ENCODE peak calls at places on chromosomes 1 and 21, in six cellular contexts. One of them, this sample, is unnamed.

GRCh38 chr21:23394458-23394857 is 2212.8 kb downstream of the MRPL39 start:
- DNase-seq in suprapubic skin: no peak
- DNase-seq in thoracic aorta: no peak
- DNase-seq in cardiac fibroblast: no peak
- DNase-seq in cardiac muscle cell: no peak
- DNase-seq in right lobe of liver: no peak
- DNase-seq in this sample: no peak

GRCh38 chr1:58939146-58939545 is 155.3 kb upstream of the JUN start:
- DNase-seq in suprapubic skin: no peak
- DNase-seq in cardiac muscle cell: no peak
- DNase-seq in thoracic aorta: no peak
- DNase-seq in right lobe of liver: no peak
- DNase-seq in cardiac fibroblast: no peak
- DNase-seq in this sample: no peak

GRCh38 chr1:167601442-167602380 is 28.3 kb upstream of the RCSD1 start:
- DNase-seq in cardiac muscle cell: peak; percentile 40
- DNase-seq in suprapubic skin: peak; percentile 65
- DNase-seq in right lobe of liver: peak; percentile 58
- DNase-seq in thoracic aorta: no peak
- DNase-seq in cardiac fibroblast: no peak
- DNase-seq in this sample: no peak

GRCh38 chr1:32761253-32761877 is 55.8 kb downstream of the YARS1 start:
- DNase-seq in thoracic aorta: no peak
- DNase-seq in cardiac fibroblast: peak; percentile 85
- DNase-seq in suprapubic skin: peak; percentile 85
- DNase-seq in cardiac muscle cell: peak; percentile 81
- DNase-seq in right lobe of liver: peak; percentile 70
- DNase-seq in this sample: peak; percentile 73

GRCh38 chr1:231594749-231595148 is 31.8 kb upstream of the DISC1 start:
- DNase-seq in cardiac muscle cell: no peak
- DNase-seq in cardiac fibroblast: no peak
- DNase-seq in suprapubic skin: no peak
- DNase-seq in thoracic aorta: no peak
- DNase-seq in right lobe of liver: no peak
- DNase-seq in this sample: no peak

GRCh38 chr1:84785231-84785630 is 95.0 kb upstream of the SSX2IP start:
- DNase-seq in cardiac muscle cell: no peak
- DNase-seq in thoracic aorta: no peak
- DNase-seq in right lobe of liver: no peak
- DNase-seq in suprapubic skin: no peak
- DNase-seq in cardiac fibroblast: no peak
- DNase-seq in this sample: no peak

GRCh38 chr21:45945066-45945867 is 36.3 kb upstream of the COL6A1 start:
- DNase-seq in thoracic aorta: no peak
- DNase-seq in right lobe of liver: no peak
- DNase-seq in suprapubic skin: peak; percentile 50
- DNase-seq in cardiac fibroblast: no peak
- DNase-seq in cardiac muscle cell: no peak
- DNase-seq in this sample: no peak

GRCh38 chr21:39523398-39523797 is 71.6 kb downstream of the SH3BGR start:
- DNase-seq in suprapubic skin: no peak
- DNase-seq in thoracic aorta: no peak
- DNase-seq in cardiac fibroblast: no peak
- DNase-seq in cardiac muscle cell: peak; percentile 7
- DNase-seq in right lobe of liver: peak; percentile 70
- DNase-seq in this sample: no peak

GRCh38 chr1:113390871-113391642 is 742 bp downstream of the MAGI3 start:
- DNase-seq in cardiac fibroblast: peak; percentile 34
- DNase-seq in cardiac muscle cell: peak; percentile 22
- DNase-seq in suprapubic skin: peak; percentile 80
- DNase-seq in right lobe of liver: peak; percentile 71
- DNase-seq in thoracic aorta: no peak
- DNase-seq in this sample: no peak

GRCh38 chr21:43716376-43717165 is 2.4 kb upstream of the PDXK start:
- DNase-seq in suprapubic skin: no peak
- DNase-seq in cardiac muscle cell: no peak
- DNase-seq in cardiac fibroblast: no peak
- DNase-seq in thoracic aorta: no peak
- DNase-seq in right lobe of liver: no peak
- DNase-seq in this sample: peak; percentile 35

DNA sequence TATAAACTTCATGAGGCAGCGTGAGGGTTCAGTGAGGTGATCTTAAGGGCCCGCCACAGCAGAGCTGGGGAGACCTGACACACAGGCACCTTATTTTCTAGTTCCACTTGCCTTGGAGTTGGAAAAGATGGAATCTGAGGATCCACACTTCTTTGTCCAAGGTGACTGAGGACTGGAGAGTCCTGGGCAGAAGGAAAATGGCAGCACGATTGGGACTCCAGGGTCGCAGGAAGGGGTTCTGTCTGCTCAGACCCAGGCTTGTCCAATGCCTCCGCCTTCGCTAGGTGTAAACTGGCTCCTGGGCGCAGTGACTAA is 1.3 kb downstream of the GALE start:
- DNase-seq in cardiac fibroblast: no peak
- DNase-seq in suprapubic skin: no peak
- DNase-seq in cardiac muscle cell: no peak
- DNase-seq in thoracic aorta: no peak
- DNase-seq in right lobe of liver: no peak
- DNase-seq in this sample: no peak
- H3K4me3 ChIP-seq in cardiac fibroblast: peak overlapping the region; percentile 96
- H3K4me3 ChIP-seq in suprapubic skin: peak overlapping the region; percentile 95
- H3K4me3 ChIP-seq in cardiac muscle cell: no peak overlapping the region
- H3K4me3 ChIP-seq in thoracic aorta: peak overlapping the region; percentile 98
- H3K4me3 ChIP-seq in right lobe of liver: peak overlapping the region; percentile 80
- H3K4me3 ChIP-seq in this sample: peak overlapping the region; percentile 78

DNA sequence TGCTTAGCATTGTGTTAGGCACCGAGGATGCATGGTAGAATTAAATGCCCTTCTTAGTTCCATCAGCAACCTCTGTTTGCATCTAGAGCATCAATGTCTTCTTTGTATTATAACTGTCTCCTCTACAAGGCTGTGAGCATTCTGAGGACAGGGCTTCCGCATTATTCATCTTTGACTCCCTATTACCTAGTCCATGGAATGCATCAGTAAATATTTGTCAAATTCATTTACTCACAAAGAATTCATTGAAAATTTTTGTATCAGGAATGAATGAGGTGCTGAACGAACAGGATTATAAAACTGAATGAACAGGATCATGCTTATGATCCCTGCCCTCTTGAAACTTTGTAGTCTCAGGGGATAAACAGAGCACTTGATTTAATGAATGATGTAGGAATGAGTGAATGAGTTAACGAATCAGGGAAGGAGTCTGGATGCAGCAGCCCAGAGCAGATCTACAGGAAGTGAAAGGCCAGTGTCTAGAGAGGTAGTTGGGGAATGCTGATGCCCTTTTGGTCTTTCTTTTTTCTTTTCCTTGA is 2.8 kb downstream of the RHBDL2 start:
- DNase-seq in cardiac muscle cell: no peak
- DNase-seq in suprapubic skin: no peak
- DNase-seq in thoracic aorta: no peak
- DNase-seq in cardiac fibroblast: no peak
- DNase-seq in right lobe of liver: no peak
- DNase-seq in this sample: no peak
- TF ChIP-seq CTCF in cardiac muscle cell: no peak
- TF ChIP-seq CTCF in suprapubic skin: no peak
- TF ChIP-seq CTCF in thoracic aorta: no peak
- TF ChIP-seq CTCF in cardiac fibroblast: no peak
- TF ChIP-seq CTCF in right lobe of liver: no peak
- TF ChIP-seq CTCF in this sample: no peak

GRCh38 chr1:74502858-74503257 is 9.6 kb downstream of the LRRC53 start:
- DNase-seq in suprapubic skin: no peak
- DNase-seq in right lobe of liver: no peak
- DNase-seq in cardiac muscle cell: no peak
- DNase-seq in cardiac fibroblast: no peak
- DNase-seq in thoracic aorta: no peak
- DNase-seq in this sample: no peak

GRCh38 chr1:74505133-74505532 is 7.3 kb downstream of the LRRC53 start:
- DNase-seq in cardiac muscle cell: no peak
- DNase-seq in thoracic aorta: no peak
- DNase-seq in cardiac fibroblast: no peak
- DNase-seq in right lobe of liver: no peak
- DNase-seq in suprapubic skin: no peak
- DNase-seq in this sample: no peak

GRCh38 chr1:74505889-74506288 is 6.5 kb downstream of the LRRC53 start:
- DNase-seq in cardiac fibroblast: no peak
- DNase-seq in thoracic aorta: no peak
- DNase-seq in right lobe of liver: no peak
- DNase-seq in suprapubic skin: no peak
- DNase-seq in cardiac muscle cell: no peak
- DNase-seq in this sample: no peak

GRCh38 chr1:74504125-74505065 is 8.0 kb downstream of the LRRC53 start:
- DNase-seq in thoracic aorta: no peak
- DNase-seq in cardiac fibroblast: peak; percentile 40
- DNase-seq in right lobe of liver: no peak
- DNase-seq in cardiac muscle cell: peak; percentile 57
- DNase-seq in suprapubic skin: no peak
- DNase-seq in this sample: peak; percentile 52

GRCh38 chr1:74502432-74502831 is 10.0 kb downstream of the LRRC53 start:
- DNase-seq in cardiac fibroblast: peak; percentile 36
- DNase-seq in cardiac muscle cell: peak; percentile 57
- DNase-seq in thoracic aorta: no peak
- DNase-seq in suprapubic skin: no peak
- DNase-seq in right lobe of liver: no peak
- DNase-seq in this sample: peak; percentile 56
- H3K4me3 ChIP-seq in cardiac fibroblast: no peak overlapping the region
- H3K4me3 ChIP-seq in cardiac muscle cell: no peak overlapping the region
- H3K4me3 ChIP-seq in thoracic aorta: no peak overlapping the region
- H3K4me3 ChIP-seq in suprapubic skin: no peak overlapping the region
- H3K4me3 ChIP-seq in right lobe of liver: no peak overlapping the region
- H3K4me3 ChIP-seq in this sample: no peak overlapping the region

GRCh38 chr1:50108497-50109073 is at the start of gene ELAVL4:
- DNase-seq in thoracic aorta: no peak
- DNase-seq in cardiac fibroblast: no peak
- DNase-seq in right lobe of liver: no peak
- DNase-seq in cardiac muscle cell: no peak
- DNase-seq in suprapubic skin: no peak
- DNase-seq in this sample: no peak

GRCh38 chr1:50106095-50106761 is 2.5 kb upstream of the ELAVL4 start:
- DNase-seq in thoracic aorta: no peak
- DNase-seq in suprapubic skin: no peak
- DNase-seq in cardiac fibroblast: no peak
- DNase-seq in cardiac muscle cell: no peak
- DNase-seq in right lobe of liver: no peak
- DNase-seq in this sample: no peak

GRCh38 chr1:50109647-50110075 is 941 bp downstream of the ELAVL4 start:
- DNase-seq in right lobe of liver: no peak
- DNase-seq in suprapubic skin: no peak
- DNase-seq in cardiac fibroblast: no peak
- DNase-seq in thoracic aorta: no peak
- DNase-seq in cardiac muscle cell: peak; percentile 1
- DNase-seq in this sample: peak; percentile 4

GRCh38 chr1:50103615-50104081 is 5.1 kb upstream of the ELAVL4 start:
- DNase-seq in suprapubic skin: no peak
- DNase-seq in right lobe of liver: no peak
- DNase-seq in thoracic aorta: no peak
- DNase-seq in cardiac fibroblast: no peak
- DNase-seq in cardiac muscle cell: no peak
- DNase-seq in this sample: no peak

GRCh38 chr1:50105430-50105829 is 3.3 kb upstream of the ELAVL4 start:
- DNase-seq in cardiac fibroblast: no peak
- DNase-seq in thoracic aorta: no peak
- DNase-seq in suprapubic skin: no peak
- DNase-seq in right lobe of liver: no peak
- DNase-seq in cardiac muscle cell: no peak
- DNase-seq in this sample: no peak
- TF ChIP-seq CTCF in cardiac fibroblast: no peak
- TF ChIP-seq CTCF in thoracic aorta: no peak
- TF ChIP-seq CTCF in suprapubic skin: no peak
- TF ChIP-seq CTCF in right lobe of liver: no peak
- TF ChIP-seq CTCF in cardiac muscle cell: no peak
- TF ChIP-seq CTCF in this sample: peak; percentile 11

GRCh38 chr1:115564201-115564600 is 77.6 kb upstream of the VANGL1 start:
- DNase-seq in thoracic aorta: no peak
- DNase-seq in suprapubic skin: no peak
- DNase-seq in cardiac fibroblast: no peak
- DNase-seq in right lobe of liver: no peak
- DNase-seq in cardiac muscle cell: no peak
- DNase-seq in this sample: no peak
- H3K4me3 ChIP-seq in thoracic aorta: no peak overlapping the region
- H3K4me3 ChIP-seq in suprapubic skin: peak overlapping the region; percentile 30
- H3K4me3 ChIP-seq in cardiac fibroblast: no peak overlapping the region
- H3K4me3 ChIP-seq in right lobe of liver: no peak overlapping the region
- H3K4me3 ChIP-seq in cardiac muscle cell: no peak overlapping the region
- H3K4me3 ChIP-seq in this sample: no peak overlapping the region

DNA sequence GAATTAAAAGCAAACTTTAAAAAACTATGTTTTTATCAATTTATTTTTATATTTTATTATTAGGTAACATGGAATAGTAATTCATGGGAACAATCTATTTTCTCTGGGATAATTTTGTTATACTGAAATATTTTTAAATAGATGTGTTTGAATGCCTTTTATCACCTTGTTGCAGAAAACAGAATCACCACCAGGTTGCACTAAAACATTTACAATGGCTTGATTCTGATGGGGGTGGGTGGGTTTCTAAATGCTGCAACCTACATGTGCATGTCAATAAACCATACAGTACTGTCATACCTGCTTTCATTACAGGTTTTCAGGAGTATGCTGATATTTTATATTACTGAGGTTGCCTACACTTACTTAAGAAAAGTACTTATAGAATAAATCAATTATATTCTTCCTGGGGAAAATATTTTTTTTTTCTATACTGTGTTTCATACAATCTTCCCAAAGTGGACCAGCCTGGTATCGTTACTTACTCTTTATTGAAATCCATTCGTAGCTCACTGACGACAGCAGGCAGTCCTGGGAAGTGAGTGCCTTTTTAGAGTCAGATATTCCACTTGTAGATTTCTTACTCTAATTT is 132.8 kb downstream of the PTPRC start:
- DNase-seq in suprapubic skin: no peak
- DNase-seq in thoracic aorta: no peak
- DNase-seq in cardiac muscle cell: peak; percentile 78
- DNase-seq in right lobe of liver: no peak
- DNase-seq in cardiac fibroblast: peak; percentile 78
- DNase-seq in this sample: peak; percentile 60
- TF ChIP-seq CTCF in suprapubic skin: no peak
- TF ChIP-seq CTCF in thoracic aorta: no peak
- TF ChIP-seq CTCF in cardiac muscle cell: peak; percentile 59
- TF ChIP-seq CTCF in right lobe of liver: peak; percentile 49
- TF ChIP-seq CTCF in cardiac fibroblast: peak; percentile 60
- TF ChIP-seq CTCF in this sample: peak; percentile 65

GRCh38 chr1:1426961-1427934 is 6.2 kb upstream of the ANKRD65 start:
- DNase-seq in cardiac fibroblast: no peak
- DNase-seq in thoracic aorta: no peak
- DNase-seq in cardiac muscle cell: no peak
- DNase-seq in suprapubic skin: no peak
- DNase-seq in right lobe of liver: no peak
- DNase-seq in this sample: no peak
- H3K4me3 ChIP-seq in cardiac fibroblast: peak overlapping the region; percentile 33
- H3K4me3 ChIP-seq in thoracic aorta: peak overlapping the region; percentile 54
- H3K4me3 ChIP-seq in cardiac muscle cell: peak overlapping the region; percentile 56
- H3K4me3 ChIP-seq in suprapubic skin: peak overlapping the region; percentile 59
- H3K4me3 ChIP-seq in right lobe of liver: no peak overlapping the region
- H3K4me3 ChIP-seq in this sample: no peak overlapping the region

GRCh38 chr1:197692965-197693364 is 82.3 kb downstream of the DENND1B start:
- DNase-seq in right lobe of liver: no peak
- DNase-seq in thoracic aorta: no peak
- DNase-seq in cardiac fibroblast: peak; percentile 59
- DNase-seq in suprapubic skin: no peak
- DNase-seq in cardiac muscle cell: peak; percentile 27
- DNase-seq in this sample: peak; percentile 44
- TF ChIP-seq CTCF in right lobe of liver: peak; percentile 42
- TF ChIP-seq CTCF in thoracic aorta: no peak
- TF ChIP-seq CTCF in cardiac fibroblast: peak; percentile 38
- TF ChIP-seq CTCF in suprapubic skin: no peak
- TF ChIP-seq CTCF in cardiac muscle cell: peak; percentile 31
- TF ChIP-seq CTCF in this sample: peak; percentile 28

GRCh38 chr1:95281781-95282495 is 47.9 kb downstream of the RWDD3 start:
- DNase-seq in cardiac fibroblast: no peak
- DNase-seq in cardiac muscle cell: no peak
- DNase-seq in thoracic aorta: no peak
- DNase-seq in right lobe of liver: no peak
- DNase-seq in suprapubic skin: no peak
- DNase-seq in this sample: no peak
- H3K4me3 ChIP-seq in cardiac fibroblast: no peak overlapping the region
- H3K4me3 ChIP-seq in cardiac muscle cell: no peak overlapping the region
- H3K4me3 ChIP-seq in thoracic aorta: no peak overlapping the region
- H3K4me3 ChIP-seq in right lobe of liver: no peak overlapping the region
- H3K4me3 ChIP-seq in suprapubic skin: no peak overlapping the region
- H3K4me3 ChIP-seq in this sample: no peak overlapping the region

This sample was measured in fibroblast of mammary gland.